ENCODE peak calls at places on chromosomes 12 and 14, in eight cellular contexts. K, U, C, G, I, N, S and L are unnamed samples.

GRCh38 chr14:104979758-104980591 is 1.8 kb upstream of the AHNAK2 start:
- DNase-seq in K (peak), U (peak), C (no peak), G (peak), I (peak), N (no peak), S (no peak), L (no peak)

GRCh38 chr12:17278946-17279345 is 673.0 kb upstream of the LMO3 start:
- DNase-seq in K (no peak), U (no peak), C (no peak), G (peak), I (no peak), N (no peak), S (peak), L (no peak)

GRCh38 chr12:85191-85666 is 18.7 kb downstream of the IQSEC3 start:
- DNase-seq in K (no peak), U (no peak), C (no peak), G (no peak), I (no peak), N (no peak), S (no peak), L (no peak)

GRCh38 chr12:508795-509194 is 49.1 kb downstream of the B4GALNT3 start:
- DNase-seq in K (no peak), U (no peak), C (no peak), G (peak), I (no peak), N (no peak), S (no peak), L (no peak)

GRCh38 chr14:79584679-79585078 is 626.6 kb downstream of the DIO2 start:
- DNase-seq in K (no peak), U (no peak), C (peak), G (peak), I (peak), N (no peak), S (no peak), L (peak)

GRCh38 chr12:20220339-20220738 is 148.0 kb upstream of the PDE3A start:
- DNase-seq in K (no peak), U (no peak), C (peak), G (peak), I (peak), N (peak), S (no peak), L (peak)

GRCh38 chr12:66086001-66086400 is 44.5 kb downstream of the LLPH start:
- DNase-seq in K (no peak), U (no peak), C (no peak), G (no peak), I (no peak), N (no peak), S (no peak), L (no peak)

GRCh38 chr12:1706284-1707016 is 15.6 kb downstream of the ADIPOR2 start:
- DNase-seq in K (no peak), U (no peak), C (peak), G (peak), I (peak), N (no peak), S (no peak), L (no peak)

GRCh38 chr14:100155049-100155621 is 4.3 kb downstream of the DEGS2 start:
- DNase-seq in K (no peak), U (peak), C (peak), G (peak), I (peak), N (peak), S (peak), L (no peak)

GRCh38 chr12:1496162-1496925 is 98.0 kb downstream of the FBXL14 start:
- DNase-seq in K (no peak), U (no peak), C (no peak), G (peak), I (peak), N (no peak), S (no peak), L (no peak)

GRCh38 chr14:58280954-58281787 is 17.2 kb upstream of the ARID4A start:
- DNase-seq in K (no peak), U (peak), C (peak), G (peak), I (peak), N (no peak), S (peak), L (peak)

GRCh38 chr14:80211143-80212024 is at the start of gene DIO2:
- DNase-seq in K (peak), U (peak), C (peak), G (no peak), I (peak), N (peak), S (no peak), L (no peak)

GRCh38 chr14:74551431-74551830 is 57.9 kb downstream of the ISCA2 start:
- DNase-seq in K (no peak), U (no peak), C (no peak), G (no peak), I (no peak), N (peak), S (no peak), L (no peak)

GRCh38 chr14:58428011-58428807 is 690 bp downstream of the KIAA0586 start:
- DNase-seq in K (no peak), U (peak), C (peak), G (peak), I (peak), N (peak), S (peak), L (peak)

GRCh38 chr14:92456215-92457017 is 57.2 kb upstream of the RIN3 start:
- DNase-seq in K (peak), U (peak), C (peak), G (peak), I (peak), N (peak), S (peak), L (no peak)

GRCh38 chr14:58969951-58970751 is 218.3 kb upstream of the DAAM1 start:
- DNase-seq in K (no peak), U (no peak), C (no peak), G (no peak), I (no peak), N (peak), S (no peak), L (peak)

GRCh38 chr12:8912910-8913309 is 1.4 kb upstream of the PHC1 start:
- DNase-seq in K (no peak), U (no peak), C (peak), G (peak), I (no peak), N (peak), S (peak), L (no peak)

GRCh38 chr12:14408208-14408607 is 42.7 kb downstream of the ATF7IP start:
- DNase-seq in K (no peak), U (no peak), C (peak), G (peak), I (peak), N (no peak), S (no peak), L (no peak)

GRCh38 chr12:9074484-9075140 is 41.1 kb downstream of the A2M start:
- DNase-seq in K (no peak), U (no peak), C (no peak), G (no peak), I (no peak), N (no peak), S (no peak), L (no peak)

GRCh38 chr12:108816652-108817335 is 40.6 kb downstream of the SSH1 start:
- DNase-seq in K (peak), U (peak), C (no peak), G (no peak), I (no peak), N (no peak), S (no peak), L (no peak)

GRCh38 chr12:30106204-30106603 is 322.5 kb upstream of the TMTC1 start:
- DNase-seq in K (no peak), U (no peak), C (no peak), G (no peak), I (no peak), N (no peak), S (no peak), L (no peak)

GRCh38 chr12:109730306-109731145 is 16.9 kb downstream of the FAM222A start:
- DNase-seq in K (peak), U (no peak), C (no peak), G (no peak), I (no peak), N (no peak), S (no peak), L (no peak)

GRCh38 chr14:102279688-102280348 is 25.1 kb downstream of the MOK start:
- DNase-seq in K (no peak), U (no peak), C (peak), G (peak), I (peak), N (peak), S (peak), L (peak)

GRCh38 chr12:47032644-47033043 is 46.8 kb upstream of the PCED1B start:
- DNase-seq in K (no peak), U (no peak), C (peak), G (peak), I (peak), N (peak), S (no peak), L (no peak)

GRCh38 chr14:54338696-54339317 is 58.0 kb upstream of the CDKN3 start:
- DNase-seq in K (no peak), U (no peak), C (peak), G (peak), I (peak), N (peak), S (peak), L (no peak)

GRCh38 chr14:49991491-49991890 is 98.6 kb downstream of the ARF6 start:
- DNase-seq in K (no peak), U (peak), C (no peak), G (no peak), I (no peak), N (peak), S (no peak), L (no peak)

GRCh38 chr12:131121705-131122405 is 168.1 kb downstream of the ADGRD1 start:
- DNase-seq in K (no peak), U (peak), C (no peak), G (no peak), I (no peak), N (no peak), S (no peak), L (no peak)

GRCh38 chr14:96170961-96171592 is 33.6 kb upstream of the BDKRB2 start:
- DNase-seq in K (no peak), U (peak), C (peak), G (no peak), I (no peak), N (no peak), S (no peak), L (no peak)

GRCh38 chr12:132557291-132557968 is 53.0 kb downstream of the LRCOL1 start:
- DNase-seq in K (no peak), U (no peak), C (no peak), G (no peak), I (no peak), N (no peak), S (no peak), L (no peak)

GRCh38 chr14:95157987-95158712 is 821 bp upstream of the DICER1 start:
- DNase-seq in K (no peak), U (no peak), C (no peak), G (peak), I (no peak), N (no peak), S (peak), L (no peak)

GRCh38 chr12:109720856-109721189 is 7.2 kb downstream of the FAM222A start:
- DNase-seq in K (no peak), U (no peak), C (no peak), G (no peak), I (no peak), N (no peak), S (no peak), L (no peak)

GRCh38 chr12:83739602-83740001 is 1052.9 kb downstream of the TMTC2 start:
- DNase-seq in K (no peak), U (no peak), C (no peak), G (no peak), I (no peak), N (no peak), S (no peak), L (no peak)

GRCh38 chr14:82740547-82740946 is 1206.9 kb upstream of the SEL1L start:
- DNase-seq in K (no peak), U (no peak), C (no peak), G (no peak), I (no peak), N (no peak), S (no peak), L (no peak)

GRCh38 chr12:118061876-118062791 is 1.2 kb upstream of the WSB2 start:
- DNase-seq in K (peak), U (peak), C (peak), G (peak), I (peak), N (peak), S (peak), L (no peak)

GRCh38 chr12:52335598-52336262 is 14.5 kb upstream of the KRT83 start:
- DNase-seq in K (no peak), U (no peak), C (no peak), G (no peak), I (no peak), N (no peak), S (no peak), L (no peak)

GRCh38 chr12:116454950-116455447 is 104.2 kb upstream of the MAP1LC3B2 start:
- DNase-seq in K (no peak), U (no peak), C (peak), G (peak), I (peak), N (no peak), S (peak), L (no peak)

GRCh38 chr12:98456583-98457573 is 58.5 kb upstream of the TMPO start:
- DNase-seq in K (peak), U (peak), C (peak), G (no peak), I (peak), N (peak), S (no peak), L (no peak)
- TF ChIP-seq CTCF in K (no peak), U (no peak), C (no peak), G (no peak), I (no peak), N (peak), S (no peak), L (no peak)

GRCh38 chr12:11497995-11498394 is 102.6 kb upstream of the PRB2 start:
- DNase-seq in K (no peak), U (no peak), C (no peak), G (no peak), I (no peak), N (no peak), S (no peak), L (no peak)

GRCh38 chr12:11499802-11500201 is 104.4 kb upstream of the PRB2 start:
- DNase-seq in K (no peak), U (no peak), C (no peak), G (no peak), I (no peak), N (no peak), S (no peak), L (no peak)

GRCh38 chr12:11500861-11501230 is 105.5 kb upstream of the PRB2 start:
- DNase-seq in K (no peak), U (no peak), C (no peak), G (no peak), I (no peak), N (no peak), S (no peak), L (no peak)

GRCh38 chr12:11497438-11497837 is 102.1 kb upstream of the PRB2 start:
- DNase-seq in K (no peak), U (no peak), C (no peak), G (no peak), I (no peak), N (no peak), S (no peak), L (no peak)

DNA sequence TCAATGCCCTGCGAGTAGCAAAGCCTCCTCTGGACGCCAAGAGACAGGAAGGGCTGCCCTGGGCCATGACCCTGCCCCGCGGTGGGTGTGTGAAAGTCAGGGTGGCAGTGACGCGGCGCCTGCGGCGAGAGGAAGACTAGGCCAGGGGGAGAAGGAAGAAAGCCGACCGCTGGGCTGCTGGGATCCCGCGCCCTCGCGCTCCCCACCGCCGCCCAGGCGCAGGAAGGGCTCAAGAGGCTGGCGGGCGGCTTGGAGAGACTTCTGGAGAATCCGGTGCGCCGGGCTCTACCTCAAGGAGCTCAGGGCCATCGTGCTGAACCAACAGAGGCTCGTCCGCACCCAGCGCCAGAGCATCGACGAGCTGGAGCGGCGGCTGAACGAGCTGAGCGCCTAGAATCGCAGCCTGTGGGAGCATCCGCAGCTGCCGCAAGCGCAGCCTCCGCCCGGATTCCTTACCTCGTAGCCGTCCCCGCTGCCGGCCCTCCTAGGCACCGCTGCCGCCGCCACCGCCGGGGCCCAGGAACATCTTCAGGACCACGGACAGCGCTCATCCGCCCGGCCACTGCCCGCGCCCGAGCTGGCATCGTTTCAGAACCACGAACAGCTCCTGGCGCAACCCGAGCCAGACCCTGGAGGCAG is 105.0 kb upstream of the PRB2 start:
- DNase-seq in K (peak), U (peak), C (peak), G (peak), I (peak), N (peak), S (peak), L (no peak)
- H3K4me3 ChIP-seq in K (no peak), U (no peak), C (no peak), G (no peak), I (no peak), N (peak), S (no peak), L (peak)

DNA sequence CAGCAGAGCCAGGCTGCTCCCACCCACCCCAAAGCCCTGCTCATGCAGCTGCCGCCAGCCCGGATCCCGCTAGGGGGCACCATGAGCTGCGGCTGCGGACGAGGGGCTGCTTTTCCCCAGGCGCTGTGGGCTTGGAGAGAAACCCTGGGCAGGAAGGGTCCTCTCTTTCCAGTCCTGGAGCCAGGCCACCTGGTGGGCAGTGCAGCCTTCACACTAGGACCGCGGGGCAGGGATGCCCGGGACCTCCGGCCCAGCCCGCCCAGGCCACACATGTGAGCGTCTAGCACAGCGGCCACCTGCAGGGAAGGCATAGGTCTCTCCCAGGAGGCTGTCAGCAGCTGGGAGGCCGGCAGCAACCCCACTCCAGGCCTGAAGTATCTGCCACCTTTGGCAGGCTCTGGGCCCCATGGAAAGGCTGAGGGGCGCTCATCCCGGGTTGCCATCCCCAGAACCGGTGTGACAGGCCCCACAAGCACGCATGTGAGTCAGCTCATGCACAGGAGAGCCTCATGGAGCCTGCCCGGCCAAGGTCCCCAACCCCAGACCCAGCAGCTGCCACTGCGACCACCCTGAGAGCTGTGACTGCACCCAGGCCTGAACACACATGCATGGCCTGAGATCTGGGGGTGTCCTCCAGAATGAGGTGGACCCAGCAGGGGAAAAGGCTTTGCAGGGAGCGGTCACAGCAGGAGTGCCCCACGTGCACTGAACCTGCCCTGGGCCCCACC is 280.0 kb upstream of the RTL1 start:
- DNase-seq in K (no peak), U (no peak), C (no peak), G (no peak), I (peak), N (peak), S (no peak), L (no peak)
- TF ChIP-seq CTCF in K (peak), U (peak), C (no peak), G (peak), I (peak), N (peak), S (peak), L (peak)

DNA sequence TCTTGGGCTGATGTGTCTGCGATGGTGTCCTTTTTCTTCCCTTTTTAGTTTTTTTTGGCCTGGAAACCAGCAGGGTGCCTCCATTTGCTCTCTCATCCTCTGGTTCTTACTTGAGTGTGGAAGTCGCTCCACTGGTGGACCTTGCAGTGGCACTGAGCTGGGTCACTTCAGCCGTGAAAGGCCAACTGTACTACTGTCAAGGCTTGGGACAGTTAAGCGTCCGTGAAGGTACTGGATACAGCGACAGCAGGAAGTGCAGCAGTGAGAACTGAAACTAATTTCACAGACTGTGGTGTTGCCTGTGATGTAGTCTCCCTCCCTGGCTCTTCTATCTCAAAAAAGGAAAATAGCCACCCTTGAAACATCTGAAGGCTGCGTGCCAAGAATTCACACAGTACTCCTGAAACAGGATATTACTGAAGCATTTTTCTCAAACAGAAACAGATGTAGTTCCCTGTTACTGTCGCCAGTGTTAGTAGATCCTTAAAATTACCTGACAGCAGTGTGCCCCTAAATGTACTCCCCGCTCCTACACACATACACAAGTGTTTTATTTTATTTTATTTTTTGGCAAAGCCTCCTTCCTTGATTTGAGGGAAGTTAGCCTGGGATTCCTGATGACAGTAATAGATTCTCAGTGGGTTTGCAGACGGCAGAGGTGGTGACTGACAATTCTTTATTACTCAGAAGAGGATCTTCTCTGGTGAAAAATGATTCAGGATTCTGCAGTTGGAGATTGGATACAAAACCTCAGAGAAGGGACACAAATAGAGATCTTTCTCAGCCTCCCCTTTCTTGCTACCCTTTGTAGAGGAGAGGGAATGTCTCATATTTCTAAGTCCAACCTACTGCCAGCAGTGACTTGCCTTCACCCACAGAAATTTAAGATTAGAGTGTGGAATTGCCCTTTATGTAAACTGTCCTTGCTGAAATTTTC is 4.3 kb downstream of the SUSD6 start:
- DNase-seq in K (no peak), U (peak), C (peak), G (no peak), I (peak), N (no peak), S (no peak), L (no peak)
- H3K4me3 ChIP-seq in K (peak), U (no peak), C (peak), G (no peak), I (peak), N (no peak), S (no peak), L (peak)

GRCh38 chr14:106872619-106873446 is 1346.5 kb downstream of the TMEM121 start:
- DNase-seq in K (peak), U (peak), C (peak), G (peak), I (no peak), N (no peak), S (peak), L (no peak)
- TF ChIP-seq CTCF in K (peak), U (peak), C (peak), G (peak), I (no peak), N (no peak), S (peak), L (peak)